ENCODE peak calls at places on chromosomes 6 and 20, in ten cellular contexts. One of them, this sample, is unnamed.

GRCh38 chr20:50610212-50610718 is 81.1 kb downstream of the RIPOR3 start:
- DNase-seq in B cell: no peak
- DNase-seq in pancreas: no peak
- DNase-seq in GM20000: no peak
- DNase-seq in left ventricle myocardium inferior: no peak
- DNase-seq in endothelial cell: no peak
- DNase-seq in type B pancreatic cell: no peak
- DNase-seq in ascending aorta: no peak
- DNase-seq in neural crest cell: no peak
- DNase-seq in right lobe of liver: no peak
- DNase-seq in this sample: no peak

GRCh38 chr6:133648576-133648975 is 240.3 kb upstream of the TCF21 start:
- DNase-seq in B cell: no peak
- DNase-seq in pancreas: no peak
- DNase-seq in GM20000: no peak
- DNase-seq in left ventricle myocardium inferior: no peak
- DNase-seq in endothelial cell: no peak
- DNase-seq in type B pancreatic cell: no peak
- DNase-seq in ascending aorta: no peak
- DNase-seq in neural crest cell: no peak
- DNase-seq in right lobe of liver: no peak
- DNase-seq in this sample: no peak

GRCh38 chr6:34027445-34027936 is 118.4 kb downstream of the GRM4 start:
- DNase-seq in B cell: peak
- DNase-seq in pancreas: no peak
- DNase-seq in GM20000: peak
- DNase-seq in left ventricle myocardium inferior: peak
- DNase-seq in endothelial cell: peak
- DNase-seq in type B pancreatic cell: no peak
- DNase-seq in ascending aorta: no peak
- DNase-seq in neural crest cell: peak
- DNase-seq in right lobe of liver: peak
- DNase-seq in this sample: no peak

GRCh38 chr6:33410711-33411631 is at the start of gene PHF1:
- DNase-seq in B cell: no peak
- DNase-seq in pancreas: peak
- DNase-seq in GM20000: peak
- DNase-seq in left ventricle myocardium inferior: peak
- DNase-seq in endothelial cell: peak
- DNase-seq in type B pancreatic cell: no peak
- DNase-seq in ascending aorta: no peak
- DNase-seq in neural crest cell: peak
- DNase-seq in right lobe of liver: peak
- DNase-seq in this sample: peak

GRCh38 chr6:116783852-116784251 is 18.3 kb upstream of the FAM162B start:
- DNase-seq in B cell: no peak
- DNase-seq in pancreas: no peak
- DNase-seq in GM20000: no peak
- DNase-seq in left ventricle myocardium inferior: no peak
- DNase-seq in endothelial cell: no peak
- DNase-seq in type B pancreatic cell: no peak
- DNase-seq in ascending aorta: no peak
- DNase-seq in neural crest cell: no peak
- DNase-seq in right lobe of liver: no peak
- DNase-seq in this sample: no peak

GRCh38 chr6:106612956-106613516 is 16.3 kb downstream of the RTN4IP1 start:
- DNase-seq in B cell: no peak
- DNase-seq in pancreas: no peak
- DNase-seq in GM20000: no peak
- DNase-seq in left ventricle myocardium inferior: no peak
- DNase-seq in endothelial cell: no peak
- DNase-seq in type B pancreatic cell: no peak
- DNase-seq in ascending aorta: no peak
- DNase-seq in neural crest cell: no peak
- DNase-seq in right lobe of liver: no peak
- DNase-seq in this sample: no peak

GRCh38 chr6:105469951-105470350 is 67.1 kb upstream of the PREP start:
- DNase-seq in B cell: no peak
- DNase-seq in pancreas: no peak
- DNase-seq in GM20000: no peak
- DNase-seq in left ventricle myocardium inferior: no peak
- DNase-seq in endothelial cell: no peak
- DNase-seq in type B pancreatic cell: no peak
- DNase-seq in ascending aorta: no peak
- DNase-seq in neural crest cell: no peak
- DNase-seq in right lobe of liver: no peak
- DNase-seq in this sample: no peak

GRCh38 chr6:107064579-107065065 is 36.6 kb downstream of the MTRES1 start:
- DNase-seq in B cell: no peak
- DNase-seq in pancreas: no peak
- DNase-seq in GM20000: no peak
- DNase-seq in left ventricle myocardium inferior: no peak
- DNase-seq in endothelial cell: no peak
- DNase-seq in type B pancreatic cell: no peak
- DNase-seq in ascending aorta: no peak
- DNase-seq in neural crest cell: no peak
- DNase-seq in right lobe of liver: peak
- DNase-seq in this sample: no peak

GRCh38 chr6:29532320-29532951 is 27.1 kb downstream of the UBD start:
- DNase-seq in B cell: no peak
- DNase-seq in pancreas: no peak
- DNase-seq in GM20000: no peak
- DNase-seq in left ventricle myocardium inferior: no peak
- DNase-seq in endothelial cell: no peak
- DNase-seq in type B pancreatic cell: no peak
- DNase-seq in ascending aorta: no peak
- DNase-seq in neural crest cell: no peak
- DNase-seq in right lobe of liver: no peak
- DNase-seq in this sample: no peak

GRCh38 chr6:163469459-163469858 is 54.9 kb downstream of the QKI start:
- DNase-seq in B cell: no peak
- DNase-seq in pancreas: no peak
- DNase-seq in GM20000: no peak
- DNase-seq in left ventricle myocardium inferior: no peak
- DNase-seq in endothelial cell: no peak
- DNase-seq in type B pancreatic cell: no peak
- DNase-seq in ascending aorta: no peak
- DNase-seq in neural crest cell: no peak
- DNase-seq in right lobe of liver: no peak
- DNase-seq in this sample: no peak

GRCh38 chr20:1757072-1757471 is 99.5 kb upstream of the SIRPG start:
- DNase-seq in B cell: no peak
- DNase-seq in pancreas: no peak
- DNase-seq in GM20000: no peak
- DNase-seq in left ventricle myocardium inferior: no peak
- DNase-seq in endothelial cell: no peak
- DNase-seq in type B pancreatic cell: no peak
- DNase-seq in ascending aorta: no peak
- DNase-seq in neural crest cell: no peak
- DNase-seq in right lobe of liver: no peak
- DNase-seq in this sample: no peak

GRCh38 chr20:35518975-35519374 is 10.5 kb downstream of the C20orf173 start:
- DNase-seq in B cell: no peak
- DNase-seq in pancreas: no peak
- DNase-seq in GM20000: no peak
- DNase-seq in left ventricle myocardium inferior: no peak
- DNase-seq in endothelial cell: no peak
- DNase-seq in type B pancreatic cell: no peak
- DNase-seq in ascending aorta: no peak
- DNase-seq in neural crest cell: no peak
- DNase-seq in right lobe of liver: no peak
- DNase-seq in this sample: no peak

DNA sequence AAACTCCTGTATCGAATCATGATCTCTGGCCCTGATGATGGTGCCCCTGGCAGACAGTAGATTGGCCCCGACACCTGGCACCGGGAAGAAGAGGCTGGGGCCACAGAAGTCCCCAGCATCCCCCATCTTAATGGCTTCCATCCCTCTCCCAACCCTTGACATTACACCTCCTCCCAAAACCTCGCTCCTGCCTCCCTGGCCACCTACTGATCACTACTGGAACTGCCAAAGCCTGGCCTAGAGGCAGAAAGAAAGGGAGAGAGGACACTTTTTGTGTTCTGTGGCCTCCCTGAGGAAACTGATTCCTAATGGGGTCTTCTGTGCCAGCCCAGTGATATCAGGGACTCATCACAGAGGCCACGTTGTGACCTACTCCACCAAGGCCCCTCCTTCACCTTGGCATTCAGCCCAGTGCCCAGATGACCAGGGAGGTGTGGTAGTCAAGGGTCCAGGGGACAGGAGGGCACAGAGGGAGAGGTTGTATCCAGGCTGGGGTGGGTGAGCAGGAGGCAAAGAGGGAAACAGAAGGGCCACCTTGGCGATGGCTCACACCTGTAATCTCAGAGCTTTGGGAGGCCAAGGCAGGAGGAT is 6.1 kb downstream of the C20orf173 start:
- DNase-seq in B cell: peak
- DNase-seq in pancreas: no peak
- DNase-seq in GM20000: peak
- DNase-seq in left ventricle myocardium inferior: no peak
- DNase-seq in endothelial cell: peak
- DNase-seq in type B pancreatic cell: no peak
- DNase-seq in ascending aorta: no peak
- DNase-seq in neural crest cell: peak
- DNase-seq in right lobe of liver: peak
- DNase-seq in this sample: no peak
- TF ChIP-seq CTCF in B cell: peak
- TF ChIP-seq CTCF in pancreas: peak
- TF ChIP-seq CTCF in GM20000: peak
- TF ChIP-seq CTCF in left ventricle myocardium inferior: peak
- TF ChIP-seq CTCF in endothelial cell: peak
- TF ChIP-seq CTCF in type B pancreatic cell: peak
- TF ChIP-seq CTCF in ascending aorta: peak
- TF ChIP-seq CTCF in neural crest cell: peak
- TF ChIP-seq CTCF in right lobe of liver: peak
- TF ChIP-seq CTCF in this sample: peak

DNA sequence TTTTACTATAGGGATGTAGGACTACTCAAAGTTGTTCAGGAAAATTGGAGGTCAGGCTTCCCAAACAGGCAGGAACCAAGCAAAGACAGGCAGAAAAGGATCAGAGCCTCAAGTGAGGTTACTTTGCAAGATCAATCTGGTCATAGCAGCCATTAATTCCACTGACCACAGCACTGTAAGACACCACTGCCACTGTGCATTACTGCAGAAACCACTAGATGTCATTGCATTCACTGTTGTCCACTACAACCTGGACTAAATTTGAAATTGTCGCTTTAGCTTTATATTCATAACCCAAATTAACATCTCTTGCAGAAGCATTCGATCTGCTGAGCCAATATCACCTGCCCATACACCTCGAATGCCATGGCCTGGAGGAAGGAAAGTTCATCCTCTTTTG is 126.9 kb upstream of the UFL1 start:
- DNase-seq in B cell: no peak
- DNase-seq in pancreas: no peak
- DNase-seq in GM20000: peak
- DNase-seq in left ventricle myocardium inferior: no peak
- DNase-seq in endothelial cell: peak
- DNase-seq in type B pancreatic cell: no peak
- DNase-seq in ascending aorta: no peak
- DNase-seq in neural crest cell: no peak
- DNase-seq in right lobe of liver: no peak
- DNase-seq in this sample: no peak
- TF ChIP-seq CTCF in B cell: no peak
- TF ChIP-seq CTCF in pancreas: no peak
- TF ChIP-seq CTCF in GM20000: peak
- TF ChIP-seq CTCF in left ventricle myocardium inferior: peak
- TF ChIP-seq CTCF in endothelial cell: no peak
- TF ChIP-seq CTCF in type B pancreatic cell: peak
- TF ChIP-seq CTCF in ascending aorta: no peak
- TF ChIP-seq CTCF in neural crest cell: peak
- TF ChIP-seq CTCF in right lobe of liver: peak
- TF ChIP-seq CTCF in this sample: peak

GRCh38 chr6:145214570-145214969 is 520.8 kb downstream of the EPM2A start:
- DNase-seq in B cell: peak
- DNase-seq in pancreas: no peak
- DNase-seq in GM20000: no peak
- DNase-seq in left ventricle myocardium inferior: no peak
- DNase-seq in endothelial cell: peak
- DNase-seq in type B pancreatic cell: no peak
- DNase-seq in ascending aorta: no peak
- DNase-seq in neural crest cell: no peak
- DNase-seq in right lobe of liver: no peak
- DNase-seq in this sample: no peak
- TF ChIP-seq CTCF in B cell: peak
- TF ChIP-seq CTCF in pancreas: peak
- TF ChIP-seq CTCF in GM20000: peak
- TF ChIP-seq CTCF in left ventricle myocardium inferior: peak
- TF ChIP-seq CTCF in endothelial cell: peak
- TF ChIP-seq CTCF in type B pancreatic cell: peak
- TF ChIP-seq CTCF in ascending aorta: peak
- TF ChIP-seq CTCF in neural crest cell: peak
- TF ChIP-seq CTCF in right lobe of liver: peak
- TF ChIP-seq CTCF in this sample: peak

DNA sequence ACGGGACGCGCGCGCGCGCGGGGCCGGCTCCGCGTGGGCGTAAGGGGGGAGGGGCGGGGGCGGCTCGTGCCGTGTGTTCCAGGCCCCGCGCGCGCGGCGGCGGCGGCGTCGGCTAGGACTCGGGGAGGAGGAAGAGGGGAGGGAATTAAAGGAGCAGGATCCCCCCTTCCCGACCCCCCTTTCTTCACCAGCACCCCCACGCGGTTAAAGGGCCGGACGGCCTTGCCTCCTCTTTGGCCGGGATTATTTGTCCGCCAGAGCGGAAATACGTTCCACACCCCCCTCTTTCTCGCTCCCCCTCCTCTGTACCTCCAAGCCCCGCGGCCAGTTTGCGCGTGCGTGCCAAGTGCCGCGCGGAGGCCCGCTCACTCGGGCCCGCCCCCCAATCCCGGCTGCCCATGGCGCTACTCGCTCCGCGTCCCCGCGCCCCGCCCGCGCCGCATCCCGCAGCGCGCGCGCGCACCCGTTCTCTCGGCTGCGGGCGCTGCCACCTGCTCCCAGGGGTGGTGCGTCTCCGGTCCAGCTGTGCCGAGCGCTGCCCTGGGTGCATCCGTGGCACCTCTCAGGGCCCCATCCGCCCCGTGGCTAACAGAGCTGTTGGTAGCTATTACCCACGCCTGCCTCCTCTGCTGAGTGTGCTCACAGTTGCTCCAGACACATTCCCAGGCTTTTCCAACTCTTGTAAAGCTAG is at the start of gene ZBTB12:
- DNase-seq in B cell: peak
- DNase-seq in pancreas: peak
- DNase-seq in GM20000: peak
- DNase-seq in left ventricle myocardium inferior: peak
- DNase-seq in endothelial cell: peak
- DNase-seq in type B pancreatic cell: peak
- DNase-seq in ascending aorta: peak
- DNase-seq in neural crest cell: peak
- DNase-seq in right lobe of liver: peak
- DNase-seq in this sample: peak
- TF ChIP-seq CTCF in B cell: no peak
- TF ChIP-seq CTCF in pancreas: no peak
- TF ChIP-seq CTCF in GM20000: no peak
- TF ChIP-seq CTCF in left ventricle myocardium inferior: no peak
- TF ChIP-seq CTCF in endothelial cell: no peak
- TF ChIP-seq CTCF in type B pancreatic cell: no peak
- TF ChIP-seq CTCF in ascending aorta: no peak
- TF ChIP-seq CTCF in neural crest cell: no peak
- TF ChIP-seq CTCF in right lobe of liver: no peak
- TF ChIP-seq CTCF in this sample: no peak